ENCODE peak calls at places on chromosome 12, in five cellular contexts. J, M, A, Q and U are unnamed samples.

GRCh38 chr12:78181544-78182162 is 351.0 kb downstream of the NAV3 start:
- DNase-seq in J (no peak), M (no peak), A (no peak), Q (no peak), U (no peak)

GRCh38 chr12:53939141-53940108 is 794 bp downstream of the HOXC13 start:
- DNase-seq in J (no peak), M (no peak), A (no peak), Q (no peak), U (no peak)

GRCh38 chr12:12491634-12492033 is 71.0 kb downstream of the DUSP16 start:
- DNase-seq in J (no peak), M (no peak), A (no peak), Q (no peak), U (no peak)

GRCh38 chr12:87960557-87960956 is 68.6 kb downstream of the C12orf50 start:
- DNase-seq in J (no peak), M (no peak), A (no peak), Q (no peak), U (no peak)

GRCh38 chr12:120235369-120236123 is 30.0 kb downstream of the PXN start:
- DNase-seq in J (no peak), M (no peak), A (no peak), Q (no peak), U (no peak)

GRCh38 chr12:59620326-59620725 is 24.5 kb downstream of the SLC16A7 start:
- DNase-seq in J (no peak), M (no peak), A (no peak), Q (no peak), U (no peak)

GRCh38 chr12:54840293-54840692 is 14.0 kb upstream of the MUCL1 start:
- DNase-seq in J (no peak), M (no peak), A (no peak), Q (no peak), U (no peak)

GRCh38 chr12:22256634-22257033 is 77.9 kb downstream of the ST8SIA1 start:
- DNase-seq in J (no peak), M (no peak), A (no peak), Q (no peak), U (no peak)

GRCh38 chr12:10098762-10099161 is at the start of gene CLEC1A:
- DNase-seq in J (no peak), M (no peak), A (no peak), Q (peak; percentile 27), U (no peak)

GRCh38 chr12:24494401-24494800 is 454.5 kb downstream of the BCAT1 start:
- DNase-seq in J (no peak), M (no peak), A (no peak), Q (no peak), U (no peak)

GRCh38 chr12:26287666-26288408 is 92.5 kb downstream of the SSPN start:
- DNase-seq in J (no peak), M (no peak), A (no peak), Q (no peak), U (no peak)

GRCh38 chr12:68405292-68405900 is 73.2 kb upstream of the MDM1 start:
- DNase-seq in J (no peak), M (no peak), A (no peak), Q (no peak), U (no peak)

GRCh38 chr12:11609045-11609444 is 40.4 kb upstream of the ETV6 start:
- DNase-seq in J (no peak), M (no peak), A (no peak), Q (no peak), U (no peak)

GRCh38 chr12:24226745-24227350 is 277.4 kb upstream of the SOX5 start:
- DNase-seq in J (no peak), M (no peak), A (no peak), Q (no peak), U (no peak)

GRCh38 chr12:71426648-71427047 is 12.9 kb upstream of the LGR5 start:
- DNase-seq in J (no peak), M (no peak), A (no peak), Q (no peak), U (no peak)

GRCh38 chr12:10739157-10740118 is 16.3 kb upstream of the YBX3 start:
- DNase-seq in J (no peak), M (no peak), A (no peak), Q (no peak), U (no peak)

GRCh38 chr12:70643927-70644326 is 6.7 kb upstream of the PTPRB start:
- DNase-seq in J (no peak), M (no peak), A (no peak), Q (no peak), U (no peak)

GRCh38 chr12:95986635-95987535 is 9.3 kb downstream of the HAL start:
- DNase-seq in J (no peak), M (no peak), A (no peak), Q (no peak), U (no peak)